ENCODE peak calls at places on chromosomes 1 and 21, in seven cellular contexts. W is chondrocyte, X is CD14-positive monocyte, Y is neural progenitor cell, O is stomach, G is psoas muscle, I is bronchial epithelial cell. P is an unnamed sample.

GRCh38 chr1:15758953-15759661 is 512 bp downstream of the FBLIM1 start:
- DNase-seq in O (no peak), Y (peak; percentile 72), X (no peak), I (no peak), W (no peak), G (no peak), P (no peak)

GRCh38 chr1:53944469-53945182 is 873 bp downstream of the IFT25 start:
- DNase-seq in I (no peak), W (no peak), X (no peak), Y (no peak), O (no peak), G (no peak), P (no peak)

GRCh38 chr1:174221681-174222080 is 62.4 kb downstream of the RABGAP1L start:
- DNase-seq in W (no peak), I (no peak), G (no peak), Y (no peak), X (no peak), O (no peak), P (no peak)

GRCh38 chr1:62181531-62181930 is 13.1 kb upstream of the L1TD1 start:
- DNase-seq in G (no peak), Y (peak; percentile 48), W (no peak), O (no peak), X (no peak), I (no peak), P (no peak)

GRCh38 chr1:30816211-30817082 is 58.9 kb upstream of the LAPTM5 start:
- DNase-seq in G (no peak), O (no peak), I (peak; percentile 89), W (no peak), Y (peak; percentile 97), X (no peak), P (peak; percentile 96)

GRCh38 chr1:179052776-179053175 is 27.1 kb downstream of the FAM20B start:
- DNase-seq in O (no peak), W (no peak), X (no peak), I (no peak), Y (no peak), G (no peak), P (no peak)

GRCh38 chr1:48470506-48470905 is 1.5 kb downstream of the SPATA6 start:
- DNase-seq in Y (peak; percentile 42), O (peak; percentile 57), X (no peak), G (peak; percentile 57), W (no peak), I (peak; percentile 21), P (no peak)

GRCh38 chr1:206484901-206485300 is 14.6 kb downstream of the IKBKE start:
- DNase-seq in W (no peak), I (no peak), Y (no peak), O (no peak), G (no peak), X (no peak), P (no peak)

GRCh38 chr1:92748138-92748537 is 36.8 kb downstream of the EVI5 start:
- DNase-seq in G (no peak), X (no peak), Y (no peak), I (no peak), W (no peak), O (no peak), P (no peak)

GRCh38 chr1:178126790-178127189 is 32.9 kb downstream of the RASAL2 start:
- DNase-seq in W (no peak), G (no peak), I (peak; percentile 99), O (no peak), Y (no peak), X (no peak), P (peak; percentile 88)

GRCh38 chr1:8409107-8409506 is 91.2 kb downstream of the SLC45A1 start:
- DNase-seq in Y (peak; percentile 48), G (no peak), I (peak; percentile 61), X (no peak), O (no peak), W (no peak), P (peak; percentile 72)

GRCh38 chr1:236016083-236016482 is 48.8 kb downstream of the NID1 start:
- DNase-seq in W (no peak), G (peak; percentile 86), O (no peak), I (no peak), Y (no peak), X (no peak), P (no peak)

GRCh38 chr1:64653466-64653865 is 91.4 kb upstream of the RAVER2 start:
- DNase-seq in I (no peak), G (no peak), O (no peak), Y (no peak), X (no peak), W (no peak), P (no peak)

GRCh38 chr1:200767326-200767725 is 28.6 kb downstream of the CAMSAP2 start:
- DNase-seq in O (no peak), I (no peak), W (no peak), X (no peak), Y (no peak), G (no peak), P (no peak)

GRCh38 chr1:191671236-191671635 is 487.0 kb upstream of the RGS18 start:
- DNase-seq in O (no peak), W (no peak), X (no peak), G (no peak), Y (no peak), I (peak; percentile 0), P (no peak)

GRCh38 chr1:201634261-201634660 is 95.3 kb downstream of the NAV1 start:
- DNase-seq in G (no peak), O (no peak), I (no peak), X (no peak), W (no peak), Y (no peak), P (no peak)

DNA sequence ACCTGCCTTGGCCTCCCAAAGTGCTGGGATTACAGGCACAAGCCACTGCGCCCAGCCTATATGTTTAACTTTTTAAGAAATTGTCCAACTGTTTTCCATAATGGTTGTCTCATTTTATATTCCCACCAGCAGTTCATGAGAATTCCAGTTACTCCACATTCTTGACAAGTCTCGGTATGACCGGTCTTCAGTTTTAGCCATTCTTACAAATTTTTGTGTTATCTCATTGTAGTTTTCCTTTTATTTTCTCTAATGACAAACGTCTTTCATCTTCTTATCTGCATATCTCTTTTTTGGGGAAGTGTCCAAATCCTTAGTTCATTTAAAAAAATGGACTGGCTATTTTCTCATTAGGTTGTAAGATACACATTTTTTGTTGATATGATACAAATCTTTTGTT is 132.5 kb downstream of the HS2ST1 start:
- DNase-seq in I (no peak), X (no peak), O (no peak), Y (no peak), W (no peak), G (no peak), P (no peak)
- TF ChIP-seq CTCF in I (no peak), X (no peak), O (no peak), Y (no peak), W (no peak), G (no peak), P (no peak)

DNA sequence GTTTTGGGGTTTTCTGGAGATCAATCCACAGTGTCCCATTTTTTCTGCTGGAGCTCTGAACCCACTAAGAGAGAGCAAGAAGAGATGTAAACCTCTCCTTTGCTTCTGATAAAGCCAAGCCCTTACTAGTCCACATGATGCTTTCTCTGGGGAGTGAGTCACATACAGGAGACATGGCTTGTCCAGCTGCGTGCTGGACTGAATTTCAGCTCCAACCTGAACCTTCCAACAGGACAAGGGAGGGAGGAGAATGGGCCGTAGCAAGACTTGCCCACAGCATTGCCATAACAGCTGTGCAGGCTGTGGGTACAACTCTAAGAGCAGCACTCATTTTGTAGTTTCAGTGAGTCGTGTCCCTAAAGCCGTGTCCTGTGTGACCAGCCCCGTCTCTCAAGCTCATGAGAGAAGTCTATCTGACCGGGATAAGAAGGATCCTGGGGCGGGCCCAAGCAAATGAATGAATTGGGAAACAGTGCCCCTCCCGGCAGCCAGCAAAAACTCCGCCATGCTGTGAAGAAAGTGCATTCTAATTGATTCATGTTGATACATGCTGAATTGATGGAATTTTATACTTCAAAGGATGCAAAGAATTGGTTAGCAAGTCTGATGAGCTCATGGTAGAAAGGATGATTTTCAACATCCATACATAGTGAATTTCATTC is 195.2 kb downstream of the GABPA start:
- DNase-seq in G (peak; percentile 50), X (no peak), Y (peak; percentile 18), I (peak; percentile 89), W (no peak), O (no peak), P (peak; percentile 11)
- TF ChIP-seq CTCF in G (no peak), X (no peak), Y (peak; percentile 21), I (peak; percentile 49), W (no peak), O (no peak), P (no peak)

GRCh38 chr1:175633801-175634200 is 109.6 kb downstream of the TNR start:
- DNase-seq in O (no peak), Y (no peak), G (no peak), W (no peak), X (no peak), I (no peak), P (no peak)

GRCh38 chr1:175629318-175629694 is 114.1 kb downstream of the TNR start:
- DNase-seq in I (no peak), Y (no peak), G (no peak), W (no peak), X (no peak), O (no peak), P (no peak)

GRCh38 chr1:175628548-175629317 is 114.7 kb downstream of the TNR start:
- DNase-seq in Y (no peak), I (no peak), W (no peak), G (peak; percentile 66), O (no peak), X (no peak), P (no peak)

GRCh38 chr1:175632667-175633066 is 110.7 kb downstream of the TNR start:
- DNase-seq in O (no peak), Y (no peak), G (no peak), X (no peak), W (no peak), I (no peak), P (no peak)

GRCh38 chr1:175630076-175630475 is 113.3 kb downstream of the TNR start:
- DNase-seq in G (no peak), O (no peak), W (no peak), X (no peak), I (no peak), Y (no peak), P (no peak)
- TF ChIP-seq CTCF in G (no peak), O (no peak), W (no peak), X (no peak), I (no peak), Y (no peak), P (no peak)

GRCh38 chr1:153120945-153121344 is 7.6 kb upstream of the SPRR2F start:
- DNase-seq in Y (no peak), X (no peak), I (no peak), W (no peak), O (no peak), G (no peak), P (no peak)

GRCh38 chr1:153127296-153127695 is 14.0 kb upstream of the SPRR2F start:
- DNase-seq in Y (no peak), G (no peak), X (no peak), W (no peak), I (peak; percentile 55), O (no peak), P (no peak)

GRCh38 chr1:153122831-153123421 is 9.6 kb upstream of the SPRR2F start:
- DNase-seq in W (no peak), I (peak; percentile 98), O (peak; percentile 62), X (no peak), Y (peak; percentile 16), G (no peak), P (no peak)

DNA sequence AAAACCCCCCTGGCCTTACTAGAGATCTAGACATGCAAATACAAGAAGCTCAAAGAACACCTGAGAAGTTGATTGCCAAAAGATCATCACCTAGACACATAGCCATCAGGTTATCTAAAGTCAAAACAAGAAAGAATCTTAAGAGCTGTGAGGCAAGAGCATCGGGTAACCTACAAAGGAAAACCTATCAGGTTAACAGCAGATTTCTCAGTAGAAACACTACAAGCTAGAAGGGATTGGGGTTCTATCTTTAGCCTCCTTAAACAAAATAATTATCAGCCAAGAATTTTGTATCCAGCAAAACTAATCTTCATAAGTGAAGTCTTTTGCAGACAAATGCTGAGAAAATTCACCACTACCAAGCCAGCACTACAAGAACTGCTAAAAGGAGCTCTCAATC is 12.2 kb upstream of the SPRR2F start:
- DNase-seq in W (no peak), O (no peak), I (no peak), G (no peak), X (no peak), Y (no peak), P (no peak)
- TF ChIP-seq CTCF in W (no peak), O (no peak), I (no peak), G (no peak), X (no peak), Y (no peak), P (no peak)

P was measured in HFFc6.